ENCODE peak calls at places on chromosomes 3 and 15, in five cellular contexts. D is mesenchymal stem cell, I is neuronal stem cell, M is H1, K is IMR-90. H is an unnamed sample.

GRCh38 chr3:140768921-140769320 is 91.1 kb downstream of the TRIM42 start:
- DNase-seq in M (no peak), D (no peak), I (no peak), K (no peak), H (no peak)

GRCh38 chr3:85560088-85560790 is 601.5 kb downstream of the CADM2 start:
- DNase-seq in K (no peak), M (no peak), D (no peak), I (no peak), H (no peak)

GRCh38 chr3:133930341-133930933 is 34.8 kb upstream of the RAB6B start:
- DNase-seq in D (peak; percentile 72), M (no peak), I (peak; percentile 44), K (peak; percentile 81), H (no peak)

GRCh38 chr15:96276438-96277210 is 53.9 kb upstream of the NR2F2 start:
- DNase-seq in I (no peak), M (no peak), K (peak; percentile 85), D (no peak), H (no peak)

GRCh38 chr3:138206196-138206595 is 19.1 kb downstream of the ARMC8 start:
- DNase-seq in D (no peak), K (no peak), I (no peak), M (no peak), H (no peak)

GRCh38 chr3:69651765-69652164 is 87.5 kb upstream of the MITF start:
- DNase-seq in M (no peak), D (no peak), K (no peak), I (no peak), H (no peak)

GRCh38 chr15:78034495-78035191 is 42.9 kb downstream of the TBC1D2B start:
- DNase-seq in I (no peak), M (no peak), K (peak; percentile 38), D (peak; percentile 38), H (no peak)

GRCh38 chr15:28994142-28994829 is 108.5 kb downstream of the APBA2 start:
- DNase-seq in D (no peak), M (no peak), I (no peak), K (no peak), H (no peak)

GRCh38 chr15:88089019-88089603 is 167.4 kb downstream of the NTRK3 start:
- DNase-seq in I (no peak), D (no peak), M (no peak), K (no peak), H (no peak)

GRCh38 chr3:71062037-71062919 is 521.2 kb downstream of the FOXP1 start:
- DNase-seq in D (peak; percentile 46), M (no peak), I (no peak), K (peak; percentile 51), H (no peak)

GRCh38 chr3:13947912-13948311 is 68.0 kb upstream of the WNT7A start:
- DNase-seq in D (no peak), I (no peak), K (no peak), M (no peak), H (peak; percentile 37)

GRCh38 chr15:52191207-52191606 is at the start of gene GNB5:
- DNase-seq in M (no peak), I (no peak), K (no peak), D (no peak), H (no peak)

GRCh38 chr3:16329036-16329791 is 64.2 kb downstream of the OXNAD1 start:
- DNase-seq in D (no peak), M (no peak), I (no peak), K (no peak), H (no peak)

GRCh38 chr3:63824309-63824708 is 5.2 kb downstream of the C3orf49 start:
- DNase-seq in M (no peak), I (no peak), D (peak; percentile 51), K (peak; percentile 87), H (no peak)

GRCh38 chr15:40340740-40341400 is at the start of gene CCDC9B:
- DNase-seq in D (peak; percentile 92), K (peak; percentile 84), M (no peak), I (no peak), H (no peak)

GRCh38 chr15:69697913-69698312 is 245.3 kb downstream of the RPLP1 start:
- DNase-seq in D (no peak), M (no peak), I (no peak), K (no peak), H (no peak)

GRCh38 chr15:72599855-72600464 is 54.5 kb upstream of the GOLGA6B start:
- DNase-seq in I (no peak), K (peak; percentile 68), M (no peak), D (peak; percentile 64), H (no peak)

GRCh38 chr3:139552632-139553335 is 13.2 kb upstream of the RBP1 start:
- DNase-seq in M (no peak), K (no peak), I (no peak), D (no peak), H (no peak)

GRCh38 chr3:11717301-11717700 is 73.6 kb upstream of the VGLL4 start:
- DNase-seq in K (peak; percentile 39), D (peak; percentile 73), M (no peak), I (no peak), H (no peak)

GRCh38 chr15:89187911-89188514 is 33.4 kb downstream of the RLBP1 start:
- DNase-seq in D (no peak), M (no peak), I (no peak), K (peak; percentile 42), H (no peak)

GRCh38 chr15:35514759-35515158 is 31.2 kb downstream of the DPH6 start:
- DNase-seq in M (no peak), K (peak; percentile 33), I (no peak), D (no peak), H (no peak)

GRCh38 chr3:151155409-151156128 is 47.4 kb downstream of the GPR171 start:
- DNase-seq in I (peak; percentile 43), M (peak; percentile 13), D (no peak), K (no peak), H (no peak)
- H2BK120ac ChIP-seq in I (no peak overlapping the region), M (no peak overlapping the region), D (no peak overlapping the region), K (no peak overlapping the region), H (no peak overlapping the region)

DNA sequence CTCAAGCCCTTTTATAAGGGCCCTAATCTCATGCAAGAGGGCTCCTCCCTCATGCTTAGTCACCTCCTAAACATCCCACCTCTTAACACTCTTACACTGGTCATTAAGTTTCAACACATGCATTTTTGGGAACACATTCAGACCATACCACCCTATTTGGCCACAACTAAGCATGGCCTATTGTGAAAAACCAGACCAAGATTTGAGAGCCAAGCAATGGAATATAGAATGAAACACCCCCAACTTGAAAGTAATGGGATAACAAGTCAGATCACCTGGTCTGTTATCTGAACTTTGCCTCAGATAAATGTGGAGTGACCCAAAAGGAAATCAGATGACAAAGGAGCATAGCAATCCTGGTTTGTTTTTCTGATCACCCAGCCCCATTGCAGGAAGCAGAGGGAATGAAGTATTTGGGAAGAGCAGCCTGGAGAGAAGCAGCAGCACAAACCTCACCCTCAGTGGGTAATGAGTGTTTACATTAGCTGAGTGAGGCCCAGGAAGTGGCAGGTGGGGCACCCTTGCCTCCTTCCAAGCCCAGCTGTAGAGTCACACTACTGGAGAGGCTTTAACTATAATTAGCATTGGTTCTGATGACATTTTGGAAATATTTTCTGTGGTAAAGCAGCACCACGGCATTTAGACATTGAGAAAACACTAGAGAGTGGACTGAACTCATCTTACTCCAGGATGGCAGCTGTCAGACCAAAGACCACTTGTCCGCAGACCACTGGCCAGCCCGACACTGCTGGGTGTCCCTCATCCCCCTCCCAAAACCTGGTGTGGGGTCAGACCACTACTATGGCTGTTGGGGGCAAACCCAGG is 48.8 kb upstream of the PRTG start:
- DNase-seq in I (no peak), K (peak; percentile 49), D (peak; percentile 88), M (no peak), H (no peak)
- H4K8ac ChIP-seq in I (no peak overlapping the region), K (no peak overlapping the region), D (peak overlapping the region; percentile 64), M (no peak overlapping the region), H (no peak overlapping the region)

GRCh38 chr3:143430582-143430981 is 311.0 kb downstream of the CHST2 start:
- DNase-seq in D (no peak), M (no peak), I (no peak), K (no peak), H (no peak)

GRCh38 chr3:143427626-143428025 is 308.1 kb downstream of the CHST2 start:
- DNase-seq in K (no peak), I (no peak), M (no peak), D (no peak), H (no peak)

GRCh38 chr3:143428351-143428750 is 308.8 kb downstream of the CHST2 start:
- DNase-seq in K (no peak), M (no peak), D (no peak), I (no peak), H (no peak)

GRCh38 chr3:143433787-143434378 is 314.3 kb downstream of the CHST2 start:
- DNase-seq in I (no peak), K (no peak), D (no peak), M (no peak), H (no peak)

GRCh38 chr3:143429628-143430514 is 310.3 kb downstream of the CHST2 start:
- DNase-seq in D (peak; percentile 48), K (peak; percentile 27), M (no peak), I (no peak), H (no peak)
- H3K27ac ChIP-seq in D (no peak overlapping the region), K (no peak overlapping the region), M (no peak overlapping the region), I (no peak overlapping the region), H (no peak overlapping the region)

GRCh38 chr3:169628567-169628966 is 34.9 kb downstream of the MECOM start:
- DNase-seq in D (no peak), K (no peak), M (no peak), I (no peak), H (no peak)
- H2BK120ac ChIP-seq in D (no peak overlapping the region), K (no peak overlapping the region), M (no peak overlapping the region), I (no peak overlapping the region), H (no peak overlapping the region)

GRCh38 chr3:146814601-146815315 is 209.6 kb upstream of the PLSCR5 start:
- DNase-seq in K (peak; percentile 4), M (no peak), I (no peak), D (peak; percentile 49), H (no peak)
- H4K8ac ChIP-seq in K (no peak overlapping the region), M (no peak overlapping the region), I (no peak overlapping the region), D (no peak overlapping the region), H (no peak overlapping the region)

GRCh38 chr15:99492275-99492674 is 73.5 kb upstream of the MEF2A start:
- DNase-seq in I (no peak), M (no peak), D (no peak), K (no peak), H (no peak)

GRCh38 chr15:99495430-99496301 is 70.1 kb upstream of the MEF2A start:
- DNase-seq in D (no peak), M (no peak), K (peak; percentile 24), I (no peak), H (no peak)

GRCh38 chr15:99493461-99493860 is 72.3 kb upstream of the MEF2A start:
- DNase-seq in M (no peak), K (no peak), I (no peak), D (no peak), H (no peak)

GRCh38 chr15:99492716-99493115 is 73.1 kb upstream of the MEF2A start:
- DNase-seq in D (no peak), I (no peak), K (no peak), M (no peak), H (no peak)

DNA sequence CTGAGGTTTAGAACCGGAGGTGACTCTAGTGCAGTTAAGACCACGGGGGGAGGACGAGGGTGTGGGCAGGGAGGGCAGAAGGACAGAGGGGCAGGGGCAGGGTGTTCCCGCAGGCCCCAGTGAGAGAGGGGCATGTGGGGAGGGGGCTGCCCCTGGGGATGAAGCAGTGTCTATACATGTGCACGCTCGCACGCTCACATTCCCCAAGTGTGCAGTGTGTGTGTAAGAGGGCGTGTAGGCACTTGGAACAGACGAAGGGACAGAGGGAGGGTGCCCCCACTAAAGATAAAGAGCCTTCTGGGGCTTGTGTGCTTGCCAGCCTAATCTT is 69.5 kb upstream of the MEF2A start:
- DNase-seq in M (no peak), K (no peak), I (no peak), D (no peak), H (no peak)
- H3K27ac ChIP-seq in M (no peak overlapping the region), K (peak overlapping the region; percentile 69), I (no peak overlapping the region), D (no peak overlapping the region), H (no peak overlapping the region)